ENCODE peak calls at places on chromosomes 2 and 18, in six cellular contexts. One of them, this sample, is unnamed.
A peak's percentile ranks its signal among the peaks of the same experiment; 100 is the strongest.

GRCh38 chr2:68244456-68244855 is 7.9 kb downstream of the PPP3R1 start:
- DNase-seq in cardiac muscle cell: peak; percentile 24
- DNase-seq in CD8-positive, alpha-beta T cell: no peak
- DNase-seq in body of pancreas: no peak
- DNase-seq in neural progenitor cell: no peak
- DNase-seq in HL-60: no peak
- DNase-seq in this sample: no peak

GRCh38 chr18:35982404-35983114 is 10.1 kb downstream of the RMP24 start:
- DNase-seq in cardiac muscle cell: peak; percentile 43
- DNase-seq in CD8-positive, alpha-beta T cell: no peak
- DNase-seq in body of pancreas: no peak
- DNase-seq in neural progenitor cell: no peak
- DNase-seq in HL-60: no peak
- DNase-seq in this sample: no peak

GRCh38 chr2:28521663-28522062 is 25.8 kb downstream of the PLB1 start:
- DNase-seq in cardiac muscle cell: peak; percentile 25
- DNase-seq in CD8-positive, alpha-beta T cell: no peak
- DNase-seq in body of pancreas: no peak
- DNase-seq in neural progenitor cell: no peak
- DNase-seq in HL-60: no peak
- DNase-seq in this sample: no peak

GRCh38 chr2:28681216-28681981 is 70.2 kb upstream of the PPP1CB start:
- DNase-seq in cardiac muscle cell: peak; percentile 76
- DNase-seq in CD8-positive, alpha-beta T cell: peak; percentile 57
- DNase-seq in body of pancreas: peak; percentile 24
- DNase-seq in neural progenitor cell: no peak
- DNase-seq in HL-60: no peak
- DNase-seq in this sample: no peak

GRCh38 chr2:56128235-56128634 is 55.6 kb upstream of the CCDC85A start:
- DNase-seq in cardiac muscle cell: no peak
- DNase-seq in CD8-positive, alpha-beta T cell: no peak
- DNase-seq in body of pancreas: no peak
- DNase-seq in neural progenitor cell: no peak
- DNase-seq in HL-60: no peak
- DNase-seq in this sample: no peak

GRCh38 chr18:21701621-21702020 is 3.0 kb downstream of the ABHD3 start:
- DNase-seq in cardiac muscle cell: no peak
- DNase-seq in CD8-positive, alpha-beta T cell: no peak
- DNase-seq in body of pancreas: no peak
- DNase-seq in neural progenitor cell: no peak
- DNase-seq in HL-60: no peak
- DNase-seq in this sample: no peak

GRCh38 chr2:26572589-26572988 is 68.6 kb downstream of the CIB4 start:
- DNase-seq in cardiac muscle cell: no peak
- DNase-seq in CD8-positive, alpha-beta T cell: no peak
- DNase-seq in body of pancreas: no peak
- DNase-seq in neural progenitor cell: peak; percentile 53
- DNase-seq in HL-60: no peak
- DNase-seq in this sample: no peak

GRCh38 chr2:130336877-130337734 is 5.6 kb upstream of the IMP4 start:
- DNase-seq in cardiac muscle cell: peak; percentile 83
- DNase-seq in CD8-positive, alpha-beta T cell: no peak
- DNase-seq in body of pancreas: peak; percentile 95
- DNase-seq in neural progenitor cell: peak; percentile 90
- DNase-seq in HL-60: no peak
- DNase-seq in this sample: peak; percentile 83

GRCh38 chr2:44707945-44708645 is 233.4 kb upstream of the SIX3 start:
- DNase-seq in cardiac muscle cell: no peak
- DNase-seq in CD8-positive, alpha-beta T cell: no peak
- DNase-seq in body of pancreas: no peak
- DNase-seq in neural progenitor cell: peak; percentile 36
- DNase-seq in HL-60: peak; percentile 38
- DNase-seq in this sample: no peak

GRCh38 chr2:200455958-200456421 is 53.9 kb downstream of the KCTD18 start:
- DNase-seq in cardiac muscle cell: peak; percentile 81
- DNase-seq in CD8-positive, alpha-beta T cell: no peak
- DNase-seq in body of pancreas: no peak
- DNase-seq in neural progenitor cell: no peak
- DNase-seq in HL-60: no peak
- DNase-seq in this sample: no peak

DNA sequence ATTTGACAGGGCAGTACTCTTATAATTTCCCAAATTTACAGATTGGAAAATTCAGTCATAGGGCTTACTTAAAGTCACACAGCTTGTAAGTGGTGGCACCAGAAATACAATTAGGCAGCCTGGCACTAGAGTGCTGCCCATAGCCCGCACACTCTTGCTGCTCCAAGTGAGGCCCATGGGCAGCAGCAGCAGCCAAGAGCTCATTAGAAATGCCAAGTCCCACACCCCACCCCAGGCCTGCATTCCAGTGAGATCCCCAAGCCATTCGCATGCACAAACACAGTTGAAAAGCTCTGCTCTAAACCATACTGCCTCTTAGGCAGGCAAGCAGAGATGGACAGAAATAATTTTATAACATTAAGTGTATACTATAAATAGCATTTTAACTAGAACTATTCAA is 379.3 kb upstream of the PKDCC start:
- DNase-seq in cardiac muscle cell: no peak
- DNase-seq in CD8-positive, alpha-beta T cell: no peak
- DNase-seq in body of pancreas: no peak
- DNase-seq in neural progenitor cell: peak; percentile 47
- DNase-seq in HL-60: no peak
- DNase-seq in this sample: no peak
- H3K27me3 ChIP-seq in cardiac muscle cell: no peaks in the 10 kb centered on the region
- H3K27me3 ChIP-seq in CD8-positive, alpha-beta T cell: no peaks in the 10 kb centered on the region
- H3K27me3 ChIP-seq in body of pancreas: no peaks in the 10 kb centered on the region
- H3K27me3 ChIP-seq in neural progenitor cell: no peaks in the 10 kb centered on the region
- H3K27me3 ChIP-seq in HL-60: no peaks in the 10 kb centered on the region
- H3K27me3 ChIP-seq in this sample: peaks cover 5% of the 10 kb centered on the region

DNA sequence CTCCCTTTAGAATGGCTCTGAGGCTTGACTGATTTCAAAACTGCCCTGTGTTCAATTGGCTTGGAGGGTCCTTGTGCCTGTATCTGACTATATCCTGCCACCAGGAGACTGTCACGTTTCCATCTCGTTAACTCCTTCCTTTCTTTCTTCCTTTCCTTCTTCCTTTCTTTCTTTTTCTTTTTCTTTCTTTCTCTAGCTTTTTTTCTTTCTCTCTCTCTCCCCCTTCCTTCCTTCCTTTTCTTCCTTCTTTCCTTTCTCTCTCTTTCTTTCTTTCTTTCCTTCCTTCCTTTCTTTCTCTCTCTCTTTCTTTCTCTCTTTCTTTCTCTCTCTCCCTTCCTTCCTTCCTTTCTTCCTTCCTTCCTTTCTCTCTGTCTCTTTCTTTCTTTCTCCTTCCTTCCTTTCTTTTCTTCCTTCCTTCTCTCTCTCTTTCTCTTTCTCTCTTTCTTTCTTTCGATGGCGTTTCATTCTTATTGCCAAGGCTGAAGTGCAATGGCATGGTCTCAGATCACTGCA is 38.1 kb upstream of the EML6 start:
- DNase-seq in cardiac muscle cell: no peak
- DNase-seq in CD8-positive, alpha-beta T cell: no peak
- DNase-seq in body of pancreas: no peak
- DNase-seq in neural progenitor cell: no peak
- DNase-seq in HL-60: no peak
- DNase-seq in this sample: no peak
- TF ChIP-seq CTCF in cardiac muscle cell: no peak
- TF ChIP-seq CTCF in CD8-positive, alpha-beta T cell: no peak
- TF ChIP-seq CTCF in body of pancreas: no peak
- TF ChIP-seq CTCF in neural progenitor cell: no peak
- TF ChIP-seq CTCF in HL-60: no peak
- TF ChIP-seq CTCF in this sample: no peak

GRCh38 chr2:223558970-223559369 is 43.2 kb downstream of the SCG2 start:
- DNase-seq in cardiac muscle cell: no peak
- DNase-seq in CD8-positive, alpha-beta T cell: no peak
- DNase-seq in body of pancreas: no peak
- DNase-seq in neural progenitor cell: no peak
- DNase-seq in HL-60: no peak
- DNase-seq in this sample: no peak
- H3K27ac ChIP-seq in cardiac muscle cell: no peak overlapping the region
- H3K27ac ChIP-seq in CD8-positive, alpha-beta T cell: no peak overlapping the region
- H3K27ac ChIP-seq in body of pancreas: no peak overlapping the region
- H3K27ac ChIP-seq in neural progenitor cell: no peak overlapping the region
- H3K27ac ChIP-seq in HL-60: no peak overlapping the region
- H3K27ac ChIP-seq in this sample: no peak overlapping the region

GRCh38 chr2:202778217-202778616 is 93.3 kb downstream of the ICA1L start:
- DNase-seq in cardiac muscle cell: no peak
- DNase-seq in CD8-positive, alpha-beta T cell: no peak
- DNase-seq in body of pancreas: no peak
- DNase-seq in neural progenitor cell: no peak
- DNase-seq in HL-60: no peak
- DNase-seq in this sample: no peak

GRCh38 chr2:202771741-202772470 is 99.7 kb downstream of the ICA1L start:
- DNase-seq in cardiac muscle cell: peak; percentile 70
- DNase-seq in CD8-positive, alpha-beta T cell: no peak
- DNase-seq in body of pancreas: peak; percentile 31
- DNase-seq in neural progenitor cell: no peak
- DNase-seq in HL-60: no peak
- DNase-seq in this sample: no peak

GRCh38 chr2:202771336-202771735 is 100.2 kb downstream of the ICA1L start:
- DNase-seq in cardiac muscle cell: no peak
- DNase-seq in CD8-positive, alpha-beta T cell: no peak
- DNase-seq in body of pancreas: no peak
- DNase-seq in neural progenitor cell: no peak
- DNase-seq in HL-60: no peak
- DNase-seq in this sample: no peak

GRCh38 chr2:202773576-202773975 is 98.0 kb downstream of the ICA1L start:
- DNase-seq in cardiac muscle cell: no peak
- DNase-seq in CD8-positive, alpha-beta T cell: no peak
- DNase-seq in body of pancreas: no peak
- DNase-seq in neural progenitor cell: no peak
- DNase-seq in HL-60: no peak
- DNase-seq in this sample: no peak

DNA sequence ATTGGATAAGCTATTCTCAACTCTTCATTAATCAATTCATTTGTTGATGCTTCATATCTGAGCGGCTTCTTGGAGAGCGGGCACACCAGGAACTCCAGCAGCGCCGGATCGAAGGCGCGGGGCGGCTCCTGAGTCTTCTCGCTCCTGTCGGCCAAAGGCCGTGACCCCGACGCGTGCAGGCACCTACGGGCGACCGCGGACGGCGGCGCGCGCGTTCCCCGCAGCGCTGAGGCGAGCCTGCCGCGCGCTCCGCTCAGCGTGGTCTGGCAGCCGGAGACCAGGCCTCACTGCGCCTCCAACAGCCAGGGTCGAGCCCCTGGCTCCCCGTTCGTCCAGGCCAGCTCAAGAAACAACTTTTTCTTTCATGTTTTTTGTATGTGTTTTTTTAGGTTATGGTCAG is 97.5 kb downstream of the ICA1L start:
- DNase-seq in cardiac muscle cell: no peak
- DNase-seq in CD8-positive, alpha-beta T cell: no peak
- DNase-seq in body of pancreas: no peak
- DNase-seq in neural progenitor cell: no peak
- DNase-seq in HL-60: no peak
- DNase-seq in this sample: no peak
- H3K27me3 ChIP-seq in cardiac muscle cell: no peaks in the 10 kb centered on the region
- H3K27me3 ChIP-seq in CD8-positive, alpha-beta T cell: no peaks in the 10 kb centered on the region
- H3K27me3 ChIP-seq in body of pancreas: no peaks in the 10 kb centered on the region
- H3K27me3 ChIP-seq in neural progenitor cell: no peaks in the 10 kb centered on the region
- H3K27me3 ChIP-seq in HL-60: no peaks in the 10 kb centered on the region
- H3K27me3 ChIP-seq in this sample: no peaks in the 10 kb centered on the region

DNA sequence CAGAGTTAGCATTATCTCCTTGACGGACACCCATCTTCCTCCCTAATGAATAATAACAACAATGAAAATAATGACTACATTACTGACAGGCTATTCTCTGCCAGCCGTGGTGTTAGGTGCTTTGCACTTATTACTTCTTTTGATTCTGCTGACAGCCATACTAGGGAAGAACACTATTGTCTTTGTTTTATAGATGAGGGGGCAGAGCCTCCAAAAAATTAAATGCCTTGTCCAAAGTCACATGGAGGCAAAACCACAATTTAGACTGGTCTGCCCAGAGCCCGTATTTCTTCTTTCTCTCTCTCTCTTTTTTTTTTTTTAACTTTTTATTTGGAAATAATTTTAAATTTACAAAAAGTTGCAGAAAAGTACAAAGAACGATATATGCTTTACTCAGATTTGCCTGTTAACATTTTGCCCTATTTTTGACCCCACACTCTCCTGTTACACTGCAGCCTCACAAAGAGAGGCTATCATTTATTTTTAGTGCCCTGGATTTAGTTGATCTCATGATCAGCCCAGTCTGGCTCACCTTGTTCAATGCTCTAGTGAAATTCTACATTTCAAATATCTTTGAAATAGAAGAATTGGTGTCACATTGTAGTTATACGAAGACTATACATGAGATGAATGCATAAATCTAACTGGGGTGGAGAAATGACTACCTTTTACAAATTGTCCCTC is 369.4 kb downstream of the LRRTM1 start:
- DNase-seq in cardiac muscle cell: no peak
- DNase-seq in CD8-positive, alpha-beta T cell: no peak
- DNase-seq in body of pancreas: no peak
- DNase-seq in neural progenitor cell: no peak
- DNase-seq in HL-60: no peak
- DNase-seq in this sample: no peak
- TF ChIP-seq CTCF in cardiac muscle cell: no peak
- TF ChIP-seq CTCF in CD8-positive, alpha-beta T cell: no peak
- TF ChIP-seq CTCF in body of pancreas: no peak
- TF ChIP-seq CTCF in neural progenitor cell: no peak
- TF ChIP-seq CTCF in HL-60: no peak
- TF ChIP-seq CTCF in this sample: no peak

GRCh38 chr2:16407358-16407757 is 258.3 kb downstream of the CYRIA start:
- DNase-seq in cardiac muscle cell: no peak
- DNase-seq in CD8-positive, alpha-beta T cell: no peak
- DNase-seq in body of pancreas: no peak
- DNase-seq in neural progenitor cell: peak; percentile 13
- DNase-seq in HL-60: no peak
- DNase-seq in this sample: no peak
- H3K27ac ChIP-seq in cardiac muscle cell: peak overlapping the region; percentile 94
- H3K27ac ChIP-seq in CD8-positive, alpha-beta T cell: no peak overlapping the region
- H3K27ac ChIP-seq in body of pancreas: no peak overlapping the region
- H3K27ac ChIP-seq in neural progenitor cell: peak overlapping the region; percentile 32
- H3K27ac ChIP-seq in HL-60: no peak overlapping the region
- H3K27ac ChIP-seq in this sample: no peak overlapping the region

GRCh38 chr18:5158587-5158986 is 38.5 kb downstream of the AKAIN1 start:
- DNase-seq in cardiac muscle cell: no peak
- DNase-seq in CD8-positive, alpha-beta T cell: no peak
- DNase-seq in body of pancreas: no peak
- DNase-seq in neural progenitor cell: no peak
- DNase-seq in HL-60: no peak
- DNase-seq in this sample: no peak
- H3K27me3 ChIP-seq in cardiac muscle cell: no peaks in the 10 kb centered on the region
- H3K27me3 ChIP-seq in CD8-positive, alpha-beta T cell: no peaks in the 10 kb centered on the region
- H3K27me3 ChIP-seq in body of pancreas: no peaks in the 10 kb centered on the region
- H3K27me3 ChIP-seq in neural progenitor cell: no peaks in the 10 kb centered on the region
- H3K27me3 ChIP-seq in HL-60: peaks cover 7% of the 10 kb centered on the region
- H3K27me3 ChIP-seq in this sample: no peaks in the 10 kb centered on the region

This sample was measured in dorsolateral prefrontal cortex.